ENCODE peak calls at places on chromosomes 2 and 18, in seven cellular contexts. N, S, W, L, B, V and D are unnamed samples.

GRCh38 chr2:64781991-64782390 is 128.3 kb upstream of the SERTAD2 start:
- DNase-seq in N (no peak), S (no peak), W (no peak), L (no peak), B (peak; percentile 32), V (no peak), D (peak; percentile 57)

GRCh38 chr2:179602452-179602851 is 259.0 kb downstream of the ZNF385B start:
- DNase-seq in N (no peak), S (no peak), W (no peak), L (no peak), B (no peak), V (no peak), D (no peak)

GRCh38 chr18:59725177-59725576 is 28.0 kb upstream of the CCBE1 start:
- DNase-seq in N (no peak), S (no peak), W (no peak), L (no peak), B (no peak), V (no peak), D (peak; percentile 49)

GRCh38 chr18:64318547-64318946 is 169.7 kb upstream of the LINC00305 start:
- DNase-seq in N (no peak), S (no peak), W (no peak), L (no peak), B (no peak), V (no peak), D (no peak)

GRCh38 chr2:222703866-222704265 is 32.4 kb downstream of the MOGAT1 start:
- DNase-seq in N (no peak), S (no peak), W (no peak), L (no peak), B (peak; percentile 33), V (no peak), D (no peak)

GRCh38 chr2:163877316-163877715 is 141.5 kb upstream of the FIGN start:
- DNase-seq in N (no peak), S (no peak), W (no peak), L (no peak), B (peak; percentile 55), V (no peak), D (peak; percentile 81)

GRCh38 chr18:3281456-3282400 is 19.8 kb downstream of the MYL12B start:
- DNase-seq in N (peak; percentile 71), S (no peak), W (peak; percentile 73), L (no peak), B (peak; percentile 89), V (peak; percentile 85), D (peak; percentile 80)

GRCh38 chr2:101080214-101081068 is 70.7 kb downstream of the TBC1D8 start:
- DNase-seq in N (no peak), S (no peak), W (no peak), L (no peak), B (no peak), V (no peak), D (no peak)

GRCh38 chr2:112674229-112674628 is 28.5 kb downstream of the SLC20A1 start:
- DNase-seq in N (no peak), S (peak; percentile 16), W (peak; percentile 98), L (no peak), B (no peak), V (no peak), D (no peak)

GRCh38 chr18:58243401-58243800 is 199.4 kb downstream of the NEDD4L start:
- DNase-seq in N (no peak), S (no peak), W (no peak), L (no peak), B (no peak), V (no peak), D (no peak)

GRCh38 chr2:69652206-69652605 is 8.7 kb upstream of the AAK1 start:
- DNase-seq in N (no peak), S (no peak), W (no peak), L (no peak), B (peak; percentile 67), V (no peak), D (peak; percentile 83)

GRCh38 chr2:26088038-26088643 is 54.3 kb downstream of the RAB10 start:
- DNase-seq in N (no peak), S (no peak), W (peak; percentile 64), L (no peak), B (peak; percentile 32), V (peak; percentile 47), D (peak; percentile 25)

GRCh38 chr2:111121873-111122630 is 1.3 kb downstream of the BCL2L11 start:
- DNase-seq in N (peak; percentile 93), S (no peak), W (peak; percentile 95), L (peak; percentile 77), B (peak; percentile 88), V (peak; percentile 98), D (peak; percentile 85)

GRCh38 chr2:71453404-71454220 is at the start of gene DYSF:
- DNase-seq in N (no peak), S (no peak), W (peak; percentile 83), L (no peak), B (peak; percentile 23), V (peak; percentile 88), D (peak; percentile 21)

GRCh38 chr2:42100696-42101585 is 53.1 kb downstream of the PKDCC start:
- DNase-seq in N (peak; percentile 56), S (no peak), W (peak; percentile 37), L (peak; percentile 60), B (peak; percentile 86), V (peak; percentile 77), D (peak; percentile 85)

GRCh38 chr18:55241016-55241415 is 281.8 kb upstream of the CCDC68 start:
- DNase-seq in N (no peak), S (no peak), W (no peak), L (no peak), B (no peak), V (no peak), D (no peak)

GRCh38 chr2:23207871-23208270 is 177.1 kb upstream of the KLHL29 start:
- DNase-seq in N (no peak), S (no peak), W (no peak), L (no peak), B (no peak), V (no peak), D (no peak)

GRCh38 chr2:230903251-230904150 is 21.5 kb downstream of the GPR55 start:
- DNase-seq in N (peak; percentile 14), S (no peak), W (no peak), L (peak; percentile 20), B (no peak), V (no peak), D (no peak)

GRCh38 chr18:326846-327245 is 59.0 kb upstream of the THOC1 start:
- DNase-seq in N (no peak), S (no peak), W (no peak), L (no peak), B (no peak), V (no peak), D (no peak)

GRCh38 chr18:70188113-70188512 is 17.4 kb downstream of the RTTN start:
- DNase-seq in N (no peak), S (no peak), W (no peak), L (no peak), B (no peak), V (no peak), D (peak; percentile 17)

GRCh38 chr2:54984476-54984875 is 65.8 kb downstream of the RTN4 start:
- DNase-seq in N (no peak), S (no peak), W (no peak), L (no peak), B (peak; percentile 28), V (no peak), D (no peak)

GRCh38 chr2:226615891-226616290 is 183.7 kb downstream of the IRS1 start:
- DNase-seq in N (no peak), S (no peak), W (no peak), L (no peak), B (no peak), V (no peak), D (no peak)

GRCh38 chr2:169452080-169452479 is 27.2 kb upstream of the BBS5 start:
- DNase-seq in N (peak; percentile 28), S (no peak), W (peak; percentile 67), L (no peak), B (peak; percentile 49), V (peak; percentile 58), D (peak; percentile 39)

GRCh38 chr2:64210816-64211215 is 66.6 kb upstream of the PELI1 start:
- DNase-seq in N (no peak), S (no peak), W (no peak), L (no peak), B (no peak), V (no peak), D (no peak)

GRCh38 chr2:241103176-241103595 is 1.1 kb upstream of the MTERF4 start:
- DNase-seq in N (no peak), S (no peak), W (no peak), L (no peak), B (no peak), V (peak; percentile 61), D (no peak)
- H3K4me3 ChIP-seq in N (peak overlapping the region; percentile 69), S (peak overlapping the region; percentile 90), W (peak overlapping the region; percentile 94), L (peak overlapping the region; percentile 87), B (peak overlapping the region; percentile 88), V (peak overlapping the region; percentile 77), D (peak overlapping the region; percentile 84)

DNA sequence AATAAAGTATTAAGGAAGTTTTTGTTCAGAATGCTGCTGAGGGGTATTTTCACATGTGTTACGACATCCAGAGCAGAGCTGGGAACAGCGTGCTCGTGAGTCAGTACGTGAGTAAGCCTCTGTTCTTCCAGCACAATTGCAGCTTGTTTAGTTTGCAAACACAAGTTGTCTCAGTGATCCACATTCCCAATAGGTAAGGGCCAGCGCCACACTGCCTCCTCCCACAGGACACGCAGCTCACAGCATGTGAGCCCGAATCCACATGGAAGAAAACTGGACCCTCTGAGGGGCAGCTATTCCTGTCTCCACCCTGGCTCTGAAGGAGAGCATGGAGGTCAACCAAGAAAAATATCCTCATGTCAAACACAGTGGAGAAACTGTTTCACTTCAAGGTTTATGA is 173.9 kb upstream of the PID1 start:
- DNase-seq in N (no peak), S (peak; percentile 71), W (peak; percentile 65), L (peak; percentile 54), B (peak; percentile 98), V (no peak), D (peak; percentile 94)
- TF ChIP-seq CTCF in N (no peak), S (peak; percentile 26), W (no peak), L (no peak), B (peak; percentile 11), V (no peak), D (no peak)

GRCh38 chr2:145006957-145007672 is 487.2 kb upstream of the ZEB2 start:
- DNase-seq in N (no peak), S (peak; percentile 39), W (peak; percentile 22), L (no peak), B (peak; percentile 97), V (no peak), D (peak; percentile 99)
- H3K4me3 ChIP-seq in N (no peak overlapping the region), S (peak overlapping the region; percentile 58), W (no peak overlapping the region), L (peak overlapping the region; percentile 20), B (no peak overlapping the region), V (no peak overlapping the region), D (peak overlapping the region; percentile 33)

GRCh38 chr2:154400891-154401290 is 297.6 kb upstream of the KCNJ3 start:
- DNase-seq in N (no peak), S (no peak), W (no peak), L (no peak), B (no peak), V (no peak), D (no peak)

GRCh38 chr2:154403242-154403790 is 295.2 kb upstream of the KCNJ3 start:
- DNase-seq in N (no peak), S (no peak), W (no peak), L (no peak), B (no peak), V (no peak), D (no peak)

DNA sequence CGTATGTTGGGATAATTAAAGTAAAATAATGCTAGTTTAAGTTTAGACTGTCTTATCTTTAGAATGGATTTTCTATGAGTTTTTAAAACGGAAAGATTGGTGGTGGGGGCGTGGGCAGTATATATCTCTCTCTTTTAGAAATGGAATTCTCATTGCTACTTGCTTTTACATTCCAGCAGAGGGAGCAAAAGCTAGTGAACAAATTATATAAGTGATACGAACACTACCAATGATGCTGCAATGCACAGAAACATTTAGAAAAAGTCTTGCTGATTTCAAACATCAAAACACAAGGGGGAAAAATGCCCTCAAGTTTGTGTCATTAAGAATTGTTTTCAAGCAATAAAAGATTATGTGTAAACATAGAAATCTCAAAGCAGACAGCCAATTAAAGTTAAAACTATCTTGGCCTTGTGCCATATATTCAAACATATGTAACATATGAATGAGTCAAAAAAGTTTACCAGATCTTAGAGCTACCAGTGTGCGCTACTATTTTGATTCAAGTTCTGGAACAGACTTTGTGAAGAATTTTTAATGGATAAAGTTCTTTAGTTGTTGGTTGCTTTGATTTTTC is 296.3 kb upstream of the KCNJ3 start:
- DNase-seq in N (peak; percentile 35), S (no peak), W (peak; percentile 34), L (no peak), B (peak; percentile 33), V (peak; percentile 39), D (peak; percentile 35)
- TF ChIP-seq CTCF in N (peak; percentile 49), S (no peak), W (no peak), L (no peak), B (peak; percentile 50), V (peak; percentile 64), D (peak; percentile 47)